ENCODE peak calls at places on chromosome 22, in five cellular contexts. E is GM23338, S is sigmoid colon, N is HCT116, A is spleen. J is an unnamed sample.

GRCh38 chr22:35777335-35777975 is 59.8 kb downstream of the APOL5 start:
- DNase-seq in E (no peak), S (no peak), N (no peak), A (no peak), J (no peak)

GRCh38 chr22:44404341-44405020 is 91.7 kb upstream of the SHISAL1 start:
- DNase-seq in E (no peak), S (peak; percentile 48), N (no peak), A (peak; percentile 51), J (no peak)

GRCh38 chr22:26671317-26672059 is 14.1 kb downstream of the MIAT start:
- DNase-seq in E (peak; percentile 58), S (peak; percentile 76), N (no peak), A (peak; percentile 93), J (no peak)

GRCh38 chr22:20434264-20434751 is 3.3 kb downstream of the SCARF2 start:
- DNase-seq in E (no peak), S (peak; percentile 61), N (no peak), A (peak; percentile 54), J (no peak)

GRCh38 chr22:28230682-28231081 is 311.6 kb upstream of the PITPNB start:
- DNase-seq in E (no peak), S (no peak), N (no peak), A (no peak), J (no peak)

GRCh38 chr22:36160499-36160942 is at the start of gene APOL3:
- DNase-seq in E (no peak), S (peak; percentile 90), N (no peak), A (peak; percentile 87), J (no peak)

GRCh38 chr22:28075260-28075981 is 156.4 kb upstream of the PITPNB start:
- DNase-seq in E (no peak), S (peak; percentile 71), N (no peak), A (no peak), J (no peak)

GRCh38 chr22:19745155-19746133 is 15.1 kb upstream of the TBX1 start:
- DNase-seq in E (peak; percentile 42), S (no peak), N (no peak), A (no peak), J (no peak)

GRCh38 chr22:20664594-20664959 is 109.3 kb upstream of the SERPIND1 start:
- DNase-seq in E (no peak), S (no peak), N (no peak), A (no peak), J (no peak)

GRCh38 chr22:22710719-22711531 is 66.5 kb downstream of the GGTLC2 start:
- DNase-seq in E (peak; percentile 70), S (no peak), N (no peak), A (peak; percentile 92), J (no peak)

GRCh38 chr22:21457023-21457787 is 10.0 kb upstream of the TMEM191C start:
- DNase-seq in E (no peak), S (no peak), N (no peak), A (peak; percentile 56), J (no peak)

GRCh38 chr22:29072193-29072978 is 449 bp upstream of the KREMEN1 start:
- DNase-seq in E (peak; percentile 98), S (peak; percentile 90), N (peak; percentile 89), A (peak; percentile 95), J (no peak)

GRCh38 chr22:20588092-20588842 is 80.9 kb downstream of the MED15 start:
- DNase-seq in E (no peak), S (no peak), N (no peak), A (peak; percentile 65), J (no peak)

GRCh38 chr22:43090130-43090789 is 1.1 kb upstream of the TTLL1 start:
- DNase-seq in E (no peak), S (peak; percentile 72), N (peak; percentile 90), A (no peak), J (peak; percentile 55)

GRCh38 chr22:33925194-33925593 is 4.9 kb upstream of the LARGE1 start:
- DNase-seq in E (no peak), S (no peak), N (no peak), A (no peak), J (no peak)

GRCh38 chr22:26586556-26587325 is 3.2 kb downstream of the TPST2 start:
- DNase-seq in E (no peak), S (peak; percentile 57), N (no peak), A (peak; percentile 73), J (no peak)

GRCh38 chr22:43476341-43476740 is 64.5 kb downstream of the MPPED1 start:
- DNase-seq in E (peak; percentile 49), S (no peak), N (no peak), A (peak; percentile 23), J (no peak)

GRCh38 chr22:35230417-35230816 is 26.9 kb upstream of the HMGXB4 start:
- DNase-seq in E (no peak), S (no peak), N (no peak), A (no peak), J (no peak)

GRCh38 chr22:19961201-19961580 is 19.6 kb upstream of the TXNRD2 start:
- DNase-seq in E (no peak), S (no peak), N (no peak), A (no peak), J (no peak)

GRCh38 chr22:31532060-31532459 is 35.7 kb downstream of the SFI1 start:
- DNase-seq in E (no peak), S (no peak), N (no peak), A (no peak), J (no peak)

GRCh38 chr22:22180738-22181514 is 63.7 kb upstream of the VPREB1 start:
- DNase-seq in E (no peak), S (no peak), N (no peak), A (no peak), J (no peak)

GRCh38 chr22:23219787-23220484 is 39.6 kb downstream of the BCR start:
- DNase-seq in E (no peak), S (no peak), N (no peak), A (peak; percentile 89), J (no peak)

DNA sequence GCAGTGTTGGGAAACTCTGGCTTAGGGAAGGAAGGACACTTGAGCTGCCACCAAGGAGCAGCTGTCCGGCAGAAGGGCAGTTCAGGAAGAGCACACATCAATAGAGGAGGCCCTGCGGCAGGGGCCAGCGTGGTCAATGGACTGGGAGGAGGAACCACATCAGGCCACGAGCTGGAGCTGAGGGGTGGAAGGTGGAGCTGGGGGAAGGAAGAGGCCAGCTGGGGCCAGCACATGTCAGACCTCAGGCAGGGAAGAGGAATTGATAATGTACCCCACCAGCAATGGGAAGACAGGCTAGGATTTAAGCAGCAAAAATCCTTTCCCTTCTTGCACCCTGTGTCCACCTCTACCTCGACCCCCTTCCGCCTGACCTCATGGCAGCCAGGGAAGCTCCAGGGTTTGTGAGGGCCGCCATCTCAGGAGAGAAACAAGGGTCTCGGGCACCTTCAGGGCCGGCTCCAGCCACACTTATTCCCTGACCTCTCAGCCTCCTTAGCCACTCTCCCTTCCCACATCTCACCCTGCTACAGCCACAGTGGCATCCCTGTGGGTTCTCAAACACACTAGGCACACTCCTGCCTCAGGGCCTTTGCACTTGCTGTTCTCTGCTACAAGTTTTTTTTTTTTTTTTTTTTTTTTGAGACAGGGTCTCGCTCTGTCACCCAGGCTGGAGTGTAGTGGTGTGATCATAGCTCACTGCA is 157.8 kb upstream of the GRK3 start:
- DNase-seq in E (no peak), S (peak; percentile 73), N (no peak), A (no peak), J (no peak)
- TF ChIP-seq POLR2AphosphoS5 in E (no peak), S (no peak), N (no peak), A (peak; percentile 7), J (no peak)

GRCh38 chr22:24584871-24585411 is 7.9 kb downstream of the LRRC75B start:
- DNase-seq in E (no peak), S (no peak), N (no peak), A (peak; percentile 70), J (no peak)
- H3K27ac ChIP-seq in E (no peak overlapping the region), S (peak overlapping the region; percentile 83), N (no peak overlapping the region), A (no peak overlapping the region), J (no peak overlapping the region)

DNA sequence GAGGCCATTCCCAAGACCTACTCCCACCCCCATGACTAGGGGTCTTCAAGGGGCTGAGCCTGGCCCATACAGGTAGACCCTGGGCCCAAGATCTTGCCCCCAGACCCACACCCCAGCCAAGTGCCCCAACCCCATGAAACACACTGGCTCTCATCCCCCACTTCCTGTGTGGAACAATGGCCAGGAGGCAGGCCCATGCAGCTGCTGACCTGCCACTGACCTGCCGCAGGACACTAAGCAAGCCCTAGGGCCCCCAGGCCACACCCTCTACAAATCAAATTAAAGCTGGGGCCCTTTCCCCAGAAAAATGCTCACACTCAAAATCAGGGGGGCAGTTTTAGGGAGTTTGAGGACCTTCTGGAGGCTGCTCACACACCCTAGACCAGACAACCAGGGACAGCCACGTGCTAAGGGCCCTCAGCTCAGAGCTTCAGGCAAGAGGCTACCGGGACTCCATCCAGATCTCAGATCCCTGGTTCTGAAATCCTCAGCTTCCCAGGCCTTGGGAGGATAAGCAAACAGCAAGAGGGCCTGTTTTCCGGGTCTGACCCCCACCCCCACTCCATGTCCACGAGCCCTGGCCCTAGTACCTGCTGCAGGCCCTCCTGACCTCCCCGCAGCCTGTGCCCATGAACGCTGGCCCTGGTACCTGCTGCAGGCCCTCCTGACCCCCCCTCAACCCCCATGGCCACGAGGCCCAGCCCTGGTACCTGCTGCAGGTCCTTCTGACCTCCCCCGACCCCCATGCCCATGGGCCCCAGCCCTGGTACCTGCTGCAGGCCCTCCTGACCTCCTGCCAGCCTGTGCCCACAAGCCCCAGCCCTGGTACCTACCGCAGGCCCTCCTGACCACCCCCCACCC is 10.0 kb downstream of the CARD10 start:
- DNase-seq in E (no peak), S (no peak), N (no peak), A (no peak), J (no peak)
- TF ChIP-seq POLR2AphosphoS5 in E (no peak), S (no peak), N (no peak), A (no peak), J (no peak)

GRCh38 chr22:46447906-46448669 is 89.3 kb downstream of the CELSR1 start:
- DNase-seq in E (no peak), S (no peak), N (no peak), A (no peak), J (no peak)
- H3K27ac ChIP-seq in E (no peak overlapping the region), S (no peak overlapping the region), N (no peak overlapping the region), A (no peak overlapping the region), J (no peak overlapping the region)

DNA sequence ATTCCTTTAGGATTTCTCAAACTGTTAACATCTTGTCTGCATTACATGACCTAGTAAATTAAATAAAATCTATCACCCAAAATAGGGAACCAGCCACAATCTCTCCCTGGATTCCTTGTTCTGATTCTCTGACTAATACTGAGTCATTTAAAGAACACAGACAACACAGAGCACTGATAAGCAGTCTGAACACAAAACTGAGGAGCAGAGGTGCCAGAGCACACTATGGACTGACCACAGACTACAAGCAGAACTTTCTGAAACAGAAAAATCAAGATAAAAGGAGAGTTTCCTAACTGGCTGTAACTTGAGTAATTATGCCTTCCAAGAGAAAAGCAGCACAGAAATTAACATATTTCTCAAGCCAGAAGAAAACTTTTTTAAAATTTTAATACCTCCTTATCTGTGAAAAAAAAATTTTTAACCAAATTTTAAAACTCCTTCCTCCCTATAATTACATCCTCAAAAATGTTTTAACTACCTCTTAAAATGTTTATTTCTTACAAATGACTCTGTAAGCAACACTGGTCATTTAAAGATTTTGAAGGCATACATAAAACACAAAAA is 128.9 kb downstream of the SGSM3 start:
- DNase-seq in E (no peak), S (no peak), N (peak; percentile 79), A (no peak), J (no peak)
- TF ChIP-seq POLR2AphosphoS5 in E (no peak), S (no peak), N (peak; percentile 28), A (peak; percentile 9), J (no peak)

GRCh38 chr22:24428751-24429410 is 1.5 kb downstream of the ADORA2A start:
- DNase-seq in E (no peak), S (no peak), N (no peak), A (peak; percentile 78), J (no peak)
- H3K27ac ChIP-seq in E (peak overlapping the region; percentile 50), S (no peak overlapping the region), N (no peak overlapping the region), A (peak overlapping the region; percentile 84), J (no peak overlapping the region)

J was measured in SK-N-MC.